ENCODE peak calls at places on chromosomes 3 and 15, in ten cellular contexts. Q is upper lobe of right lung; G is CD4-positive, CD25-positive, alpha-beta regulatory T cell; A is cardiac fibroblast; L is fibroblast of mammary gland; J is AG10803; N is heart right ventricle; T is fibroblast of the aortic adventitia; E is choroid plexus epithelial cell; U is thoracic aorta. W is an unnamed sample.
A peak's percentile ranks its signal among the peaks of the same experiment; 100 is the strongest.

GRCh38 chr3:141241248-141242034 is 9.8 kb downstream of the PXYLP1 start:
- DNase-seq in A (peak; percentile 35), G (no peak), L (peak; percentile 55), N (peak; percentile 78), U (peak; percentile 77), E (no peak), Q (no peak), T (no peak), J (no peak), W (no peak)

GRCh38 chr3:184291044-184291737 is 7.8 kb upstream of the PSMD2 start:
- DNase-seq in N (no peak), Q (no peak), T (no peak), G (no peak), E (no peak), L (no peak), A (no peak), J (no peak), U (no peak), W (no peak)

GRCh38 chr3:41000471-41000870 is 198.8 kb upstream of the CTNNB1 start:
- DNase-seq in L (peak; percentile 64), A (peak; percentile 61), U (peak; percentile 14), Q (no peak), N (peak; percentile 43), G (no peak), J (peak; percentile 64), E (no peak), T (peak; percentile 25), W (no peak)

GRCh38 chr3:52524752-52525661 is 8.7 kb downstream of the NT5DC2 start:
- DNase-seq in G (no peak), A (no peak), Q (peak; percentile 75), J (no peak), N (peak; percentile 82), U (no peak), L (no peak), T (no peak), E (no peak), W (no peak)

GRCh38 chr3:13837751-13838150 is 42.1 kb downstream of the WNT7A start:
- DNase-seq in U (no peak), G (no peak), J (no peak), T (no peak), L (no peak), Q (no peak), N (no peak), E (no peak), A (no peak), W (no peak)

GRCh38 chr3:131141770-131142169 is 115.1 kb downstream of the NEK11 start:
- DNase-seq in A (no peak), L (no peak), Q (no peak), N (no peak), T (no peak), G (no peak), U (no peak), E (no peak), J (no peak), W (no peak)

GRCh38 chr3:10379961-10380360 is 59.0 kb upstream of the SEC13 start:
- DNase-seq in L (no peak), A (no peak), J (no peak), N (no peak), Q (no peak), G (no peak), T (no peak), E (no peak), U (no peak), W (no peak)

GRCh38 chr15:57553526-57553925 is 38.2 kb upstream of the MYZAP start:
- DNase-seq in A (no peak), U (no peak), T (no peak), E (no peak), G (no peak), L (no peak), Q (no peak), J (no peak), N (no peak), W (no peak)

GRCh38 chr3:159749406-159749805 is 239.2 kb upstream of the IL12A start:
- DNase-seq in T (no peak), A (no peak), J (no peak), E (no peak), U (no peak), Q (no peak), G (no peak), N (no peak), L (no peak), W (no peak)

GRCh38 chr3:179449621-179450020 is 1.6 kb downstream of the GNB4 start:
- DNase-seq in E (peak; percentile 58), N (no peak), Q (no peak), G (no peak), A (peak; percentile 40), T (peak; percentile 58), L (peak; percentile 30), U (no peak), J (peak; percentile 59), W (no peak)

GRCh38 chr15:101437209-101437608 is 52.3 kb downstream of the PCSK6 start:
- DNase-seq in N (no peak), E (no peak), J (no peak), Q (no peak), A (no peak), T (no peak), U (no peak), L (no peak), G (no peak), W (no peak)

GRCh38 chr15:68982976-68983550 is 31.4 kb upstream of the NOX5 start:
- DNase-seq in T (no peak), G (no peak), J (no peak), A (no peak), Q (no peak), L (no peak), N (no peak), U (no peak), E (no peak), W (no peak)

GRCh38 chr15:64092864-64093626 is 593 bp downstream of the CIAO2A start:
- DNase-seq in T (peak; percentile 55), Q (no peak), E (peak; percentile 75), U (no peak), A (peak; percentile 57), G (peak; percentile 63), J (peak; percentile 66), N (peak; percentile 50), L (peak; percentile 51), W (no peak)

GRCh38 chr3:41997702-41998551 is 36.0 kb upstream of the ULK4 start:
- DNase-seq in A (peak; percentile 49), T (peak; percentile 37), E (peak; percentile 55), J (no peak), U (no peak), G (no peak), N (no peak), L (peak; percentile 21), Q (no peak), W (no peak)

DNA sequence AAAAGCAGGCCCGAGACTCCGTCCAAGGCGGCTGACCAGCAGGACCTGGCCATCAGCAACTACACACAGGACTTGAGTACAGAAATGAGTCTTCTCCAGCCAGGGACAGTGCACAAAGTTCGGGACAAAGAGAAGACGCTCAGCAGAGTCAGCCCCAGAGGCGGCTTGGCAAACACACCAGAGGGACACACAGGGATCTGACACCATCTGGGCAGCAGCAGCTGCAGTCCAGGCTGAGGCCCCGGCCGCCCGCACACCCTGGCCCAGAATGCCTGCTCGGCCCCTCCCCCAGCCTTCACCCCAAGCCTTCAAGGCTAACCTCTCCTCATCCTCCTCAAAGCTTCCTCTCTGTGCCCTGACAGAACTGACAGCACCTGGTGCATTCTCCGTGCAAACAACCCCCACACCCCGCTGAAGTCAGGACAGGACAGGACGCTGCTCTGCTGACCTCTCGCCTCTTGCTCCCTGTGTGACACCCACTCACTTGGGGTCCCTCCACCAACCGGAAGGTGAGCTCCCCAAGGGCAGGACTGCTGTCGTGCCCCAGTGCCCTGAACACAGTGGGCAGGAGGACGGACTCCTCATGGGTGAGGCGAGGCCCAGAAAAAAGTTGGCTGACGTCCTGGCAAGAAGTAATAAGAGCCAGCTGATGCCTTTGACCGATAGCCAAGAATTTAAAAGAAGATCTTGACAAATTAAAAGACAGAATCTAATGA is 61.0 kb downstream of the XXYLT1 start:
- DNase-seq in T (peak; percentile 47), Q (peak; percentile 68), G (no peak), U (no peak), J (peak; percentile 78), N (peak; percentile 40), L (peak; percentile 62), E (peak; percentile 83), A (peak; percentile 81), W (no peak)
- H3K4me3 ChIP-seq in T (peak overlapping the region; percentile 31), Q (peak overlapping the region; percentile 0), G (no peak overlapping the region), U (peak overlapping the region; percentile 34), J (peak overlapping the region; percentile 48), N (no peak overlapping the region), L (peak overlapping the region; percentile 16), E (no peak overlapping the region), A (no peak overlapping the region), W (no peak overlapping the region)

GRCh38 chr15:28885630-28886430 is at the start of gene APBA2:
- DNase-seq in N (no peak), U (no peak), J (peak; percentile 9), L (peak; percentile 22), T (peak; percentile 7), Q (no peak), E (peak; percentile 48), A (peak; percentile 52), G (peak; percentile 34), W (no peak)
- H3K4me3 ChIP-seq in N (peak within 1 kb of the TSS; percentile 42), U (peak within 1 kb of the TSS; percentile 69), J (peak within 1 kb of the TSS; percentile 22), L (peak within 1 kb of the TSS; percentile 37), T (peak within 1 kb of the TSS; percentile 53), Q (peak within 1 kb of the TSS; percentile 45), E (peak within 1 kb of the TSS; percentile 64), A (peak within 1 kb of the TSS; percentile 59), G (no peak within 1 kb of the TSS), W (no peak within 1 kb of the TSS)

GRCh38 chr3:46206284-46206683 is 1.8 kb downstream of the CCR1 start:
- DNase-seq in J (no peak), Q (no peak), A (no peak), T (no peak), G (no peak), N (no peak), U (no peak), E (no peak), L (no peak), W (no peak)

GRCh38 chr3:46200211-46200610 is 7.9 kb downstream of the CCR1 start:
- DNase-seq in U (no peak), L (no peak), G (no peak), A (no peak), Q (no peak), T (no peak), J (no peak), E (no peak), N (no peak), W (no peak)

GRCh38 chr3:46205286-46205960 is 2.7 kb downstream of the CCR1 start:
- DNase-seq in U (no peak), T (no peak), Q (no peak), J (no peak), L (no peak), A (no peak), G (no peak), E (no peak), N (no peak), W (no peak)

GRCh38 chr3:46203681-46204080 is 4.4 kb downstream of the CCR1 start:
- DNase-seq in G (no peak), N (no peak), Q (no peak), U (no peak), A (no peak), J (no peak), T (no peak), L (no peak), E (no peak), W (no peak)

GRCh38 chr3:46202476-46202875 is 5.6 kb downstream of the CCR1 start:
- DNase-seq in E (no peak), A (no peak), U (no peak), N (no peak), Q (no peak), L (no peak), T (no peak), G (no peak), J (no peak), W (no peak)
- H3K4me3 ChIP-seq in E (no peak overlapping the region), A (no peak overlapping the region), U (no peak overlapping the region), N (no peak overlapping the region), Q (no peak overlapping the region), L (no peak overlapping the region), T (no peak overlapping the region), G (no peak overlapping the region), J (no peak overlapping the region), W (no peak overlapping the region)

GRCh38 chr15:65355173-65355982 is 22.4 kb downstream of the IGDCC3 start:
- DNase-seq in G (no peak), T (no peak), E (no peak), Q (no peak), N (no peak), L (no peak), A (no peak), U (no peak), J (no peak), W (no peak)
- H3K4me3 ChIP-seq in G (no peak overlapping the region), T (peak overlapping the region; percentile 42), E (peak overlapping the region; percentile 36), Q (peak overlapping the region; percentile 45), N (peak overlapping the region; percentile 16), L (peak overlapping the region; percentile 26), A (peak overlapping the region; percentile 32), U (peak overlapping the region; percentile 70), J (peak overlapping the region; percentile 31), W (no peak overlapping the region)

W was measured in GM12864.